ENCODE peak calls at places on chromosomes 6 and 20, in seven cellular contexts. One of them, this sample, is unnamed.

GRCh38 chr20:50446351-50447101 is 63.7 kb upstream of the PTPN1 start:
- DNase-seq in stimulated activated CD8-positive, alpha-beta memory T cell treated with anti-CD3 and anti-CD28 coated beads, Interleukin-4, amount 100 ng/mL, for 48 hours: no peak
- DNase-seq in colonic mucosa: peak
- DNase-seq in T-helper 9 cell: no peak
- DNase-seq in LHCN-M2: no peak
- DNase-seq in T-helper 2 cell: no peak
- DNase-seq in B cell: no peak
- DNase-seq in this sample: no peak

GRCh38 chr6:128057541-128058335 is 156.9 kb upstream of the THEMIS start:
- DNase-seq in stimulated activated CD8-positive, alpha-beta memory T cell treated with anti-CD3 and anti-CD28 coated beads, Interleukin-4, amount 100 ng/mL, for 48 hours: no peak
- DNase-seq in T-helper 2 cell: no peak
- DNase-seq in T-helper 9 cell: no peak
- DNase-seq in B cell: no peak
- DNase-seq in LHCN-M2: peak
- DNase-seq in colonic mucosa: no peak
- DNase-seq in this sample: no peak

GRCh38 chr20:62708591-62709536 is at the start of gene NTSR1:
- DNase-seq in stimulated activated CD8-positive, alpha-beta memory T cell treated with anti-CD3 and anti-CD28 coated beads, Interleukin-4, amount 100 ng/mL, for 48 hours: no peak
- DNase-seq in T-helper 2 cell: no peak
- DNase-seq in B cell: no peak
- DNase-seq in colonic mucosa: no peak
- DNase-seq in T-helper 9 cell: no peak
- DNase-seq in LHCN-M2: no peak
- DNase-seq in this sample: no peak

GRCh38 chr6:112938656-112939055 is 591.5 kb downstream of the RFPL4B start:
- DNase-seq in stimulated activated CD8-positive, alpha-beta memory T cell treated with anti-CD3 and anti-CD28 coated beads, Interleukin-4, amount 100 ng/mL, for 48 hours: no peak
- DNase-seq in B cell: no peak
- DNase-seq in T-helper 2 cell: no peak
- DNase-seq in T-helper 9 cell: no peak
- DNase-seq in colonic mucosa: no peak
- DNase-seq in LHCN-M2: peak
- DNase-seq in this sample: no peak

GRCh38 chr6:19354181-19354580 is 483.0 kb upstream of the ID4 start:
- DNase-seq in T-helper 2 cell: no peak
- DNase-seq in LHCN-M2: no peak
- DNase-seq in B cell: no peak
- DNase-seq in T-helper 9 cell: no peak
- DNase-seq in colonic mucosa: no peak
- DNase-seq in stimulated activated CD8-positive, alpha-beta memory T cell treated with anti-CD3 and anti-CD28 coated beads, Interleukin-4, amount 100 ng/mL, for 48 hours: no peak
- DNase-seq in this sample: no peak

GRCh38 chr6:38987503-38987902 is 61.1 kb upstream of the GLP1R start:
- DNase-seq in B cell: no peak
- DNase-seq in LHCN-M2: no peak
- DNase-seq in T-helper 9 cell: no peak
- DNase-seq in stimulated activated CD8-positive, alpha-beta memory T cell treated with anti-CD3 and anti-CD28 coated beads, Interleukin-4, amount 100 ng/mL, for 48 hours: no peak
- DNase-seq in T-helper 2 cell: no peak
- DNase-seq in colonic mucosa: no peak
- DNase-seq in this sample: no peak

GRCh38 chr20:2814587-2815051 is at the start of gene C20orf141:
- DNase-seq in LHCN-M2: peak
- DNase-seq in T-helper 2 cell: no peak
- DNase-seq in B cell: peak
- DNase-seq in colonic mucosa: no peak
- DNase-seq in stimulated activated CD8-positive, alpha-beta memory T cell treated with anti-CD3 and anti-CD28 coated beads, Interleukin-4, amount 100 ng/mL, for 48 hours: no peak
- DNase-seq in T-helper 9 cell: no peak
- DNase-seq in this sample: no peak

GRCh38 chr20:21189761-21190523 is 64.1 kb downstream of the KIZ start:
- DNase-seq in T-helper 9 cell: no peak
- DNase-seq in T-helper 2 cell: no peak
- DNase-seq in B cell: no peak
- DNase-seq in colonic mucosa: no peak
- DNase-seq in stimulated activated CD8-positive, alpha-beta memory T cell treated with anti-CD3 and anti-CD28 coated beads, Interleukin-4, amount 100 ng/mL, for 48 hours: no peak
- DNase-seq in LHCN-M2: peak
- DNase-seq in this sample: no peak

GRCh38 chr6:143755301-143755744 is 77.6 kb downstream of the PHACTR2 start:
- DNase-seq in stimulated activated CD8-positive, alpha-beta memory T cell treated with anti-CD3 and anti-CD28 coated beads, Interleukin-4, amount 100 ng/mL, for 48 hours: no peak
- DNase-seq in LHCN-M2: peak
- DNase-seq in B cell: no peak
- DNase-seq in T-helper 2 cell: no peak
- DNase-seq in colonic mucosa: peak
- DNase-seq in T-helper 9 cell: no peak
- DNase-seq in this sample: no peak

GRCh38 chr6:139882977-139883728 is 508.7 kb upstream of the CITED2 start:
- DNase-seq in T-helper 9 cell: no peak
- DNase-seq in stimulated activated CD8-positive, alpha-beta memory T cell treated with anti-CD3 and anti-CD28 coated beads, Interleukin-4, amount 100 ng/mL, for 48 hours: no peak
- DNase-seq in T-helper 2 cell: no peak
- DNase-seq in B cell: no peak
- DNase-seq in LHCN-M2: peak
- DNase-seq in colonic mucosa: no peak
- DNase-seq in this sample: no peak

GRCh38 chr6:145964948-145965366 is 799 bp upstream of the SHPRH start:
- DNase-seq in B cell: no peak
- DNase-seq in LHCN-M2: no peak
- DNase-seq in stimulated activated CD8-positive, alpha-beta memory T cell treated with anti-CD3 and anti-CD28 coated beads, Interleukin-4, amount 100 ng/mL, for 48 hours: peak
- DNase-seq in T-helper 9 cell: no peak
- DNase-seq in T-helper 2 cell: no peak
- DNase-seq in colonic mucosa: no peak
- DNase-seq in this sample: no peak

GRCh38 chr20:10649817-10650200 is 24.0 kb downstream of the JAG1 start:
- DNase-seq in LHCN-M2: peak
- DNase-seq in T-helper 2 cell: no peak
- DNase-seq in stimulated activated CD8-positive, alpha-beta memory T cell treated with anti-CD3 and anti-CD28 coated beads, Interleukin-4, amount 100 ng/mL, for 48 hours: no peak
- DNase-seq in B cell: no peak
- DNase-seq in colonic mucosa: no peak
- DNase-seq in T-helper 9 cell: no peak
- DNase-seq in this sample: no peak

GRCh38 chr20:16747291-16747811 is 807 bp upstream of the OTOR start:
- DNase-seq in T-helper 9 cell: no peak
- DNase-seq in B cell: no peak
- DNase-seq in colonic mucosa: no peak
- DNase-seq in LHCN-M2: no peak
- DNase-seq in stimulated activated CD8-positive, alpha-beta memory T cell treated with anti-CD3 and anti-CD28 coated beads, Interleukin-4, amount 100 ng/mL, for 48 hours: no peak
- DNase-seq in T-helper 2 cell: no peak
- DNase-seq in this sample: no peak

GRCh38 chr6:43142101-43142500 is 29.0 kb upstream of the SRF start:
- DNase-seq in LHCN-M2: no peak
- DNase-seq in T-helper 2 cell: no peak
- DNase-seq in stimulated activated CD8-positive, alpha-beta memory T cell treated with anti-CD3 and anti-CD28 coated beads, Interleukin-4, amount 100 ng/mL, for 48 hours: peak
- DNase-seq in colonic mucosa: no peak
- DNase-seq in T-helper 9 cell: no peak
- DNase-seq in B cell: no peak
- DNase-seq in this sample: no peak

GRCh38 chr6:81606965-81607381 is 145.5 kb downstream of the TENT5A start:
- DNase-seq in stimulated activated CD8-positive, alpha-beta memory T cell treated with anti-CD3 and anti-CD28 coated beads, Interleukin-4, amount 100 ng/mL, for 48 hours: no peak
- DNase-seq in colonic mucosa: no peak
- DNase-seq in T-helper 9 cell: no peak
- DNase-seq in T-helper 2 cell: no peak
- DNase-seq in B cell: no peak
- DNase-seq in LHCN-M2: peak
- DNase-seq in this sample: no peak

GRCh38 chr20:50070361-50070760 is 42.6 kb downstream of the UBE2V1 start:
- DNase-seq in stimulated activated CD8-positive, alpha-beta memory T cell treated with anti-CD3 and anti-CD28 coated beads, Interleukin-4, amount 100 ng/mL, for 48 hours: no peak
- DNase-seq in colonic mucosa: no peak
- DNase-seq in T-helper 2 cell: no peak
- DNase-seq in LHCN-M2: no peak
- DNase-seq in B cell: no peak
- DNase-seq in T-helper 9 cell: no peak
- DNase-seq in this sample: no peak

GRCh38 chr20:31606928-31607639 is 2.0 kb downstream of the ID1 start:
- DNase-seq in stimulated activated CD8-positive, alpha-beta memory T cell treated with anti-CD3 and anti-CD28 coated beads, Interleukin-4, amount 100 ng/mL, for 48 hours: no peak
- DNase-seq in T-helper 2 cell: no peak
- DNase-seq in colonic mucosa: no peak
- DNase-seq in B cell: no peak
- DNase-seq in T-helper 9 cell: no peak
- DNase-seq in LHCN-M2: peak
- DNase-seq in this sample: no peak

GRCh38 chr20:57884956-57885355 is 175.1 kb upstream of the PMEPA1 start:
- DNase-seq in T-helper 2 cell: no peak
- DNase-seq in stimulated activated CD8-positive, alpha-beta memory T cell treated with anti-CD3 and anti-CD28 coated beads, Interleukin-4, amount 100 ng/mL, for 48 hours: no peak
- DNase-seq in LHCN-M2: no peak
- DNase-seq in T-helper 9 cell: no peak
- DNase-seq in colonic mucosa: no peak
- DNase-seq in B cell: no peak
- DNase-seq in this sample: no peak

GRCh38 chr20:63098195-63098810 is 91.5 kb upstream of the BHLHE23 start:
- DNase-seq in B cell: no peak
- DNase-seq in stimulated activated CD8-positive, alpha-beta memory T cell treated with anti-CD3 and anti-CD28 coated beads, Interleukin-4, amount 100 ng/mL, for 48 hours: no peak
- DNase-seq in T-helper 2 cell: no peak
- DNase-seq in colonic mucosa: no peak
- DNase-seq in T-helper 9 cell: no peak
- DNase-seq in LHCN-M2: no peak
- DNase-seq in this sample: no peak

GRCh38 chr6:111985202-111985731 is 68.6 kb upstream of the CCN6 start:
- DNase-seq in LHCN-M2: peak
- DNase-seq in colonic mucosa: no peak
- DNase-seq in stimulated activated CD8-positive, alpha-beta memory T cell treated with anti-CD3 and anti-CD28 coated beads, Interleukin-4, amount 100 ng/mL, for 48 hours: peak
- DNase-seq in T-helper 9 cell: no peak
- DNase-seq in B cell: no peak
- DNase-seq in T-helper 2 cell: no peak
- DNase-seq in this sample: no peak

GRCh38 chr6:69026243-69026642 is 391.2 kb downstream of the ADGRB3 start:
- DNase-seq in T-helper 2 cell: no peak
- DNase-seq in colonic mucosa: no peak
- DNase-seq in LHCN-M2: peak
- DNase-seq in stimulated activated CD8-positive, alpha-beta memory T cell treated with anti-CD3 and anti-CD28 coated beads, Interleukin-4, amount 100 ng/mL, for 48 hours: no peak
- DNase-seq in T-helper 9 cell: no peak
- DNase-seq in B cell: no peak
- DNase-seq in this sample: no peak

GRCh38 chr6:48641544-48641943 is 530.5 kb upstream of the PTCHD4 start:
- DNase-seq in T-helper 9 cell: no peak
- DNase-seq in B cell: no peak
- DNase-seq in stimulated activated CD8-positive, alpha-beta memory T cell treated with anti-CD3 and anti-CD28 coated beads, Interleukin-4, amount 100 ng/mL, for 48 hours: no peak
- DNase-seq in LHCN-M2: peak
- DNase-seq in colonic mucosa: no peak
- DNase-seq in T-helper 2 cell: no peak
- DNase-seq in this sample: no peak